ENCODE peak calls at places on chromosomes 13 and 19, in seven cellular contexts. J, O, N, F, Y, X and W are unnamed samples. For H3K4me1, the result is how much of the 10 kb centered on the place peaks cover.

GRCh38 chr19:17041994-17042393 is 15.4 kb upstream of the CPAMD8 start:
- DNase-seq in J (peak), O (no peak), N (no peak), F (no peak), Y (peak), X (no peak), W (no peak)

GRCh38 chr13:27182844-27183497 is 11.4 kb upstream of the USP12 start:
- DNase-seq in J (peak), O (no peak), N (no peak), F (peak), Y (peak), X (no peak), W (no peak)

GRCh38 chr13:101144808-101145419 is 271.4 kb downstream of the NALCN start:
- DNase-seq in J (no peak), O (no peak), N (no peak), F (peak), Y (peak), X (no peak), W (no peak)

GRCh38 chr13:46839399-46839798 is 42.4 kb upstream of the ESD start:
- DNase-seq in J (no peak), O (no peak), N (no peak), F (no peak), Y (no peak), X (no peak), W (no peak)

GRCh38 chr19:16381756-16382401 is 57.3 kb downstream of the KLF2 start:
- DNase-seq in J (peak), O (peak), N (peak), F (peak), Y (no peak), X (peak), W (no peak)

GRCh38 chr19:42528354-42529247 is at the start of gene CEACAM1:
- DNase-seq in J (peak), O (no peak), N (no peak), F (no peak), Y (peak), X (no peak), W (no peak)

GRCh38 chr13:24605923-24606372 is 74.3 kb upstream of the ATP12A start:
- DNase-seq in J (no peak), O (no peak), N (no peak), F (no peak), Y (no peak), X (no peak), W (no peak)

GRCh38 chr13:46101488-46102289 is 3.1 kb downstream of the CPB2 start:
- DNase-seq in J (no peak), O (no peak), N (no peak), F (no peak), Y (no peak), X (no peak), W (no peak)

GRCh38 chr19:55354698-55355212 is at the start of gene COX6B2:
- DNase-seq in J (no peak), O (no peak), N (no peak), F (no peak), Y (no peak), X (no peak), W (no peak)

GRCh38 chr13:72808917-72809500 is 27.1 kb downstream of the PIBF1 start:
- DNase-seq in J (no peak), O (no peak), N (no peak), F (peak), Y (peak), X (no peak), W (no peak)

GRCh38 chr19:7426986-7427385 is 61.8 kb downstream of the PEX11G start:
- DNase-seq in J (no peak), O (no peak), N (no peak), F (no peak), Y (no peak), X (no peak), W (no peak)

GRCh38 chr19:10887616-10888367 is 16.4 kb downstream of the CARM1 start:
- DNase-seq in J (no peak), O (no peak), N (no peak), F (peak), Y (no peak), X (no peak), W (no peak)

GRCh38 chr13:107441279-107441678 is 774.1 kb downstream of the LIG4 start:
- DNase-seq in J (no peak), O (no peak), N (no peak), F (no peak), Y (no peak), X (no peak), W (no peak)

GRCh38 chr13:39538826-39539555 is 64.0 kb downstream of the LHFPL6 start:
- DNase-seq in J (no peak), O (no peak), N (no peak), F (no peak), Y (no peak), X (no peak), W (no peak)

GRCh38 chr13:101139076-101139475 is 277.2 kb downstream of the NALCN start:
- DNase-seq in J (no peak), O (no peak), N (no peak), F (no peak), Y (no peak), X (no peak), W (no peak)

GRCh38 chr13:98581971-98582702 is 5.2 kb upstream of the STK24 start:
- DNase-seq in J (no peak), O (no peak), N (no peak), F (peak), Y (peak), X (no peak), W (peak)

GRCh38 chr13:33723772-33724435 is 94.0 kb upstream of the RFC3 start:
- DNase-seq in J (peak), O (no peak), N (peak), F (peak), Y (peak), X (peak), W (no peak)

GRCh38 chr13:38979891-38980627 is 10.6 kb downstream of the STOML3 start:
- DNase-seq in J (peak), O (no peak), N (peak), F (peak), Y (no peak), X (peak), W (no peak)

GRCh38 chr13:61950828-61951227 is 535.2 kb upstream of the PCDH20 start:
- DNase-seq in J (no peak), O (no peak), N (no peak), F (no peak), Y (no peak), X (no peak), W (no peak)

GRCh38 chr19:30920238-30920637 is 429.0 kb downstream of the TSHZ3 start:
- DNase-seq in J (no peak), O (no peak), N (no peak), F (no peak), Y (no peak), X (no peak), W (no peak)

GRCh38 chr19:8973501-8974091 is 36.6 kb downstream of the MUC16 start:
- DNase-seq in J (no peak), O (no peak), N (no peak), F (peak), Y (no peak), X (no peak), W (no peak)

GRCh38 chr19:29537181-29537580 is 11.4 kb downstream of the VSTM2B start:
- DNase-seq in J (no peak), O (peak), N (peak), F (no peak), Y (no peak), X (no peak), W (no peak)

GRCh38 chr19:51660975-51661600 is 14.5 kb upstream of the SIGLEC14 start:
- DNase-seq in J (peak), O (no peak), N (peak), F (peak), Y (peak), X (peak), W (no peak)

GRCh38 chr19:56314018-56314583 is 538 bp downstream of the ZSCAN5A start:
- DNase-seq in J (no peak), O (no peak), N (no peak), F (no peak), Y (no peak), X (no peak), W (no peak)

GRCh38 chr13:95217920-95218830 is 83.1 kb downstream of the ABCC4 start:
- DNase-seq in J (no peak), O (no peak), N (no peak), F (no peak), Y (no peak), X (no peak), W (no peak)

GRCh38 chr19:14155371-14155770 is 19.0 kb upstream of the ASF1B start:
- DNase-seq in J (no peak), O (no peak), N (no peak), F (no peak), Y (no peak), X (no peak), W (no peak)

GRCh38 chr13:44523176-44524017 is 52.7 kb downstream of the TSC22D1 start:
- DNase-seq in J (no peak), O (no peak), N (no peak), F (peak), Y (peak), X (no peak), W (no peak)

GRCh38 chr13:97028441-97029299 is 34.4 kb upstream of the OXGR1 start:
- DNase-seq in J (peak), O (peak), N (peak), F (peak), Y (peak), X (peak), W (no peak)

GRCh38 chr19:6632002-6632621 is 37.8 kb downstream of the TNFSF14 start:
- DNase-seq in J (peak), O (no peak), N (peak), F (peak), Y (peak), X (peak), W (no peak)

GRCh38 chr19:42185281-42185680 is 32.2 kb downstream of the DEDD2 start:
- DNase-seq in J (no peak), O (no peak), N (no peak), F (no peak), Y (no peak), X (no peak), W (no peak)

GRCh38 chr13:79907527-79907926 is 426.6 kb downstream of the NDFIP2 start:
- DNase-seq in J (no peak), O (no peak), N (no peak), F (no peak), Y (no peak), X (no peak), W (no peak)

GRCh38 chr19:49113762-49114629 is at the start of gene LIN7B:
- DNase-seq in J (peak), O (no peak), N (no peak), F (peak), Y (peak), X (peak), W (no peak)

GRCh38 chr19:5281588-5281987 is 59.0 kb downstream of the PTPRS start:
- DNase-seq in J (peak), O (peak), N (peak), F (no peak), Y (no peak), X (peak), W (peak)

GRCh38 chr13:46759861-46760260 is 37.1 kb downstream of the ESD start:
- DNase-seq in J (no peak), O (no peak), N (no peak), F (no peak), Y (no peak), X (no peak), W (no peak)

GRCh38 chr19:5822181-5822844 is 17.2 kb downstream of the FUT6 start:
- DNase-seq in J (no peak), O (no peak), N (no peak), F (no peak), Y (no peak), X (no peak), W (no peak)

GRCh38 chr13:74132768-74133656 is 1.2 kb downstream of the KLF12 start:
- DNase-seq in J (peak), O (peak), N (no peak), F (peak), Y (peak), X (peak), W (no peak)

GRCh38 chr19:27764186-27764804 is 1448.7 kb downstream of the UQCRFS1 start:
- DNase-seq in J (no peak), O (peak), N (no peak), F (no peak), Y (no peak), X (no peak), W (peak)

GRCh38 chr19:54178581-54179261 is 5.8 kb upstream of the TMC4 start:
- DNase-seq in J (no peak), O (no peak), N (no peak), F (peak), Y (no peak), X (no peak), W (no peak)

GRCh38 chr19:55069137-55069858 is 6.3 kb upstream of the RDH13 start:
- DNase-seq in J (no peak), O (no peak), N (no peak), F (no peak), Y (no peak), X (no peak), W (no peak)

GRCh38 chr19:6023936-6024335 is 46.0 kb upstream of the RANBP3 start:
- DNase-seq in J (no peak), O (no peak), N (no peak), F (no peak), Y (no peak), X (no peak), W (no peak)

DNA sequence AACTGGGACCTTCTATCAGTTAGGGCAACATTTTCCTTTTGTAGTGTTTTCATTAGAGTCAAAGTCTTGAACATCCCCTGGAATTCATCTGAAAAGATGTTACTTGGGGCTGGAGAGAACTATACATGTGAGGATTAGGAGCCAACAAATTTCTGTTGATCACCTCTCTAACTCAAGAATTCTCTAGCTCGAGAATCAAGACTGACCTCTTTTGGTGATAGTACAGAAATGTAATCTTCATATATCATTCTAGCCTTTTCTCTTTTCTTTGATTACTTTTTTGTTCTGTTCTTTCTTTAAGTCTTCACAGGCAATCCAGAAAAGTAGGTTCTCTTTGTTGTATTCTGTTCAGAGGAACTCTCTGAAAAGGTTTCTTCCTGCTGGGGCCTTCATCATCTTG is 26.4 kb downstream of the ELF1 start:
- DNase-seq in J (no peak), O (no peak), N (no peak), F (no peak), Y (peak), X (no peak), W (no peak)
- H3K4me1 ChIP-seq in J (half or more), O (half or more), N (under half), F (under half), Y (under half), X (under half), W (half or more)

GRCh38 chr19:3605770-3606169 is 905 bp downstream of the TBXA2R start:
- DNase-seq in J (no peak), O (no peak), N (no peak), F (no peak), Y (no peak), X (no peak), W (no peak)
- H3K4me3 ChIP-seq in J (peak), O (peak), N (peak), F (no peak), Y (no peak), X (peak), W (peak)

DNA sequence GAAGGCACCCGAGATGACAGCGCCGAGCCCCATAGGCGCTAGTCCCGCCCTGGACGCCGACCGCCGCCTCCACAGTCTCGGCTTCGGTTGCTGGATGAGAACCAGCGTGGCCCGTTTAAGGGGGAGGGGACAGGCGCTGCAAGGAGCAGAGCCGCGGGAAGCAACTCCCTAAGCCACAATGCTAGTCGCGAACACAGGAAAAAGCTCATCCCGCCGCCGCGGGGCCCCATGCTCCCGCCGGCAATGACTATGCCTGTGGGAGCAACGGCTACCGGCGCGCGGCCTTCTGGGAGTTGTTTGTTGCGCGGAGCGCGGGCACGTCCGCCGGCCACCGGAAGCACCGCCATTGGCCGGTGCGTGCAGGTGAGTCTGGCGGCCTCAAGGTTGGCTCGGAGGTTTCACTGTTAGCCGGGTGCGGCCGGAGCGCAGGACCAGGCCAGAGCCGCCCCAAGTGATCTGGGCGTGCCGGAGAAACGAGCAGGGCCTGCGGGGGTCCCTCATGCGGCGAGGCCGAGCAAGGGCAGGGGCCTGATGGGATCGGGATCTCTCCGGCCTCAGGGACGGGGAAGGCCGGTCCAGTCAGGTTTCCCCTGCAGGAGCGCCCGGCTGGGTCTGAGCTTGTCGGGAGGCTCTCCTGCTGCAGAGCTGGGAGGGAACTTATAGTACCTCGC is at the start of gene ZNF544:
- DNase-seq in J (peak), O (no peak), N (no peak), F (peak), Y (peak), X (peak), W (no peak)
- TF ChIP-seq CTCF in J (no peak), O (no peak), N (no peak), F (no peak), Y (peak), X (peak), W (no peak)

GRCh38 chr19:18417250-18418033 is 1.8 kb upstream of the SSBP4 start:
- DNase-seq in J (peak), O (peak), N (peak), F (peak), Y (peak), X (peak), W (no peak)

GRCh38 chr19:18412610-18413239 is 6.5 kb upstream of the SSBP4 start:
- DNase-seq in J (no peak), O (peak), N (no peak), F (no peak), Y (no peak), X (no peak), W (no peak)

GRCh38 chr19:18414504-18415176 is 4.6 kb upstream of the SSBP4 start:
- DNase-seq in J (peak), O (no peak), N (no peak), F (peak), Y (no peak), X (peak), W (no peak)

GRCh38 chr19:18416778-18417249 is 2.4 kb upstream of the SSBP4 start:
- DNase-seq in J (peak), O (peak), N (peak), F (peak), Y (peak), X (peak), W (no peak)

DNA sequence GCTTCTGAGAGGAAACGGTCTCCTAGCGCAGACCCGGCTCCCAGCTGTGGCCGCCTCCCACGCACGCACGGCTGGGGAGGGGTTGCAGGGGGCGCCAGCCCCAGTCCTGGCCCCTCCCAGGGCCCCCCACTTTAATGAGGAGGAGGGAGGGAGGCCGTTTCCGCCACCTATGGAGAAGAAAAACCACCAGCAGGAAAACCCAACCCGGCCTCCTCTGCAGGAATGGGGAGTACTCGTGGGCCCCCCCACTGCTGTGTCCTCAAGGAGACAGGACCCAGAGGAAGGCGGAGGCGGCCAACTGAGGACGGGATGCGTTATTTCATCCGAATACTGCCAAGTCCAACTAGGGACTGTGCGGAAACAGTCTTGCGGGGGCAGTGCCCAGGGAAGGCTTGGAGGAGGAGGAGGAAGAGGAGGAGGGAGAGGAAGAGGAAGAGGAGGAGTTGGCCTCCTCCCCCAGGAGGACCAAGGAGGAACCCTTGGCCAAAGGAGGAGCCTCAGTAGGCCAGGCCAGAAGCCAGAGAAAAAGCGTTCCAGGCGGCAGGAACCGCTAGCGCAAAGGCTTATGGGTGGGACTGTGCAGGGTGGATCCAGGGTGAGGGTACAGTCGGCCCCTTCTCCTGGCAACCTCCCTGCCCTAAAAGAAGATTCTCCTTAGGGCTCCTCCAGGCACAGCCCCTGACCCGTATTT is 3.9 kb upstream of the SSBP4 start:
- DNase-seq in J (peak), O (peak), N (peak), F (no peak), Y (peak), X (peak), W (no peak)
- H3K4me1 ChIP-seq in J (half or more), O (half or more), N (under half), F (under half), Y (under half), X (under half), W (half or more)

DNA sequence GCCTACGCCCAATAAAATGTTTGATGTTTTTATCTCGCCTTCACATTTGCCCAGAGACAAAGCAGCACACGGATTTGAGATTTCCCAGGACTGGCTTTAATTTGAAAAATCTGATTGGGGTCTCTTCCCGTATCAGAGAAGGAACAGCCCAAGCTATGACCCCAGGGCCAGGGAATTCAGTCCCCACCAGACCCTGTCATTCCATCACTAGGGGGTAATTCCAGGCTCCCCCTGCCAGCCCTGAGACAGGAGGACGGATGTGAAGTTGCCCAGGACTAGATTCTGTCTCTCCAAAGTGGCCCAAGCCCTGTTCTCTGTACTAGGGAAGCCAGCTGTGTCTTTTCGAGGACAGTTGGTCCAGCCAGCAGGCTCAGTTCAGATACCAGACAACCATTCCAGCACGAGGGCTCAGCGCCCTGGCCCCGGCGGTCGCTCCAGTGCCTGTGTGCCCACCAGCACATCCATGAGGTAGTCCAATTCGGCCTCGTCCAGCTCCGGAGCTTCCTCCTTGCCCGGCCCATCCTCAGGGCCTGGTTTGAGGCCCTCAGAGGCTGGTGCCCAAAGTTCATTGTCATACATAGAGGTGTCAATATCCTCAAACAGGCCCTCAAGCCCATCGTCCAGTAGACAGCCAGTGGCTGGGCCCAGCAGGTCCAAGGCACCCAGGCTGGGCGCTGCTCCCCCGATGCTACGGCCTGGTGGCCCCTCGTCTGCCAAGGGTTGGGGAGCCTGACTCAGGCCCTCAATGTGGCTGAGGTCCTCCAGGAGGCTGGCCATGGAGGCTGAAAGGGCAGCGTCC is 3.2 kb downstream of the SERTAD1 start:
- DNase-seq in J (no peak), O (no peak), N (no peak), F (no peak), Y (no peak), X (no peak), W (peak)
- H3K4me3 ChIP-seq in J (no peak), O (no peak), N (no peak), F (no peak), Y (no peak), X (no peak), W (no peak)